ENCODE peak calls at places on chromosomes 2 and 18, in ten cellular contexts. K is hepatocyte, Q is OCI-LY7, J is PC-3, G is GM23338, C is MM.1S, A is HCT116, H is GM23248, B is PC-9, T is SK-N-SH. O is an unnamed sample. For H3K9me2, the result is how much of the 10 kb centered on the place peaks cover.

GRCh38 chr2:172962064-172962463 is 113.6 kb upstream of the MAP3K20 start:
- DNase-seq in K (no peak), Q (no peak), J (no peak), G (no peak), C (no peak), A (no peak), H (no peak), B (no peak), T (no peak), O (no peak)

GRCh38 chr2:9820020-9820973 is 23.0 kb upstream of the TAF1B start:
- DNase-seq in K (no peak), Q (no peak), J (peak), G (peak), C (no peak), A (no peak), H (peak), B (peak), T (no peak), O (peak)

GRCh38 chr18:43279015-43279758 is 1.9 kb upstream of the SYT4 start:
- DNase-seq in K (peak), Q (peak), J (no peak), G (peak), C (no peak), A (no peak), H (peak), B (peak), T (peak), O (peak)

GRCh38 chr18:11871501-11871900 is 20.3 kb downstream of the CHMP1B start:
- DNase-seq in K (no peak), Q (no peak), J (no peak), G (no peak), C (no peak), A (no peak), H (no peak), B (no peak), T (no peak), O (no peak)

GRCh38 chr18:10072659-10073309 is 159.0 kb downstream of the VAPA start:
- DNase-seq in K (no peak), Q (no peak), J (peak), G (no peak), C (no peak), A (no peak), H (peak), B (peak), T (no peak), O (no peak)

GRCh38 chr2:59167514-59167913 is 926.4 kb upstream of the FANCL start:
- DNase-seq in K (no peak), Q (no peak), J (no peak), G (peak), C (no peak), A (no peak), H (no peak), B (peak), T (no peak), O (no peak)

GRCh38 chr2:1115843-1116539 is 165.3 kb downstream of the SNTG2 start:
- DNase-seq in K (no peak), Q (no peak), J (no peak), G (no peak), C (no peak), A (no peak), H (no peak), B (no peak), T (no peak), O (no peak)

GRCh38 chr2:148660999-148661398 is 16.4 kb downstream of the EPC2 start:
- DNase-seq in K (no peak), Q (no peak), J (peak), G (no peak), C (no peak), A (no peak), H (peak), B (no peak), T (no peak), O (no peak)

GRCh38 chr2:228318218-228318617 is 136.7 kb upstream of the SPHKAP start:
- DNase-seq in K (peak), Q (no peak), J (peak), G (peak), C (peak), A (peak), H (peak), B (no peak), T (peak), O (peak)

GRCh38 chr18:45363258-45363657 is 252.0 kb upstream of the SLC14A2 start:
- DNase-seq in K (no peak), Q (no peak), J (no peak), G (no peak), C (no peak), A (no peak), H (no peak), B (no peak), T (no peak), O (no peak)

GRCh38 chr2:37890893-37891495 is 34.1 kb upstream of the RMDN2 start:
- DNase-seq in K (peak), Q (peak), J (peak), G (peak), C (peak), A (peak), H (peak), B (peak), T (peak), O (peak)

GRCh38 chr2:25606892-25607291 is 66.5 kb downstream of the DTNB start:
- DNase-seq in K (peak), Q (peak), J (peak), G (peak), C (peak), A (no peak), H (peak), B (no peak), T (peak), O (peak)

GRCh38 chr2:120780402-120780801 is 44.7 kb downstream of the GLI2 start:
- DNase-seq in K (no peak), Q (no peak), J (no peak), G (no peak), C (no peak), A (no peak), H (no peak), B (no peak), T (peak), O (no peak)

GRCh38 chr18:6997802-6998201 is 119.8 kb downstream of the LAMA1 start:
- DNase-seq in K (no peak), Q (no peak), J (peak), G (no peak), C (no peak), A (no peak), H (peak), B (no peak), T (no peak), O (no peak)

GRCh38 chr2:168371273-168371992 is 84.6 kb upstream of the CERS6 start:
- DNase-seq in K (no peak), Q (peak), J (no peak), G (no peak), C (peak), A (no peak), H (no peak), B (no peak), T (no peak), O (no peak)

GRCh38 chr18:76468345-76469275 is 26.4 kb downstream of the ZNF516 start:
- DNase-seq in K (no peak), Q (no peak), J (no peak), G (no peak), C (no peak), A (no peak), H (no peak), B (no peak), T (no peak), O (no peak)

GRCh38 chr2:215354771-215355695 is 43.2 kb downstream of the ATIC start:
- DNase-seq in K (no peak), Q (no peak), J (no peak), G (no peak), C (no peak), A (no peak), H (peak), B (no peak), T (no peak), O (no peak)

GRCh38 chr18:66872277-66872676 is 268.4 kb upstream of the CDH19 start:
- DNase-seq in K (peak), Q (peak), J (peak), G (peak), C (peak), A (no peak), H (no peak), B (no peak), T (peak), O (peak)

GRCh38 chr2:215931256-215931903 is 82.0 kb downstream of the MREG start:
- DNase-seq in K (peak), Q (peak), J (peak), G (peak), C (peak), A (peak), H (peak), B (peak), T (peak), O (peak)

GRCh38 chr2:95270541-95271081 is 3.6 kb upstream of the PROM2 start:
- DNase-seq in K (no peak), Q (no peak), J (no peak), G (no peak), C (no peak), A (no peak), H (no peak), B (no peak), T (no peak), O (no peak)

GRCh38 chr18:48815182-48815520 is 135.6 kb downstream of the SMAD7 start:
- DNase-seq in K (no peak), Q (no peak), J (no peak), G (no peak), C (no peak), A (no peak), H (no peak), B (no peak), T (no peak), O (no peak)

GRCh38 chr18:57585421-57585820 is 1.1 kb downstream of the FECH start:
- DNase-seq in K (no peak), Q (no peak), J (peak), G (no peak), C (no peak), A (no peak), H (peak), B (no peak), T (peak), O (no peak)

GRCh38 chr18:9454061-9454703 is 21.1 kb upstream of the RALBP1 start:
- DNase-seq in K (no peak), Q (no peak), J (no peak), G (no peak), C (no peak), A (no peak), H (peak), B (no peak), T (no peak), O (no peak)

GRCh38 chr2:144595686-144596073 is 75.8 kb upstream of the ZEB2 start:
- DNase-seq in K (no peak), Q (peak), J (no peak), G (no peak), C (no peak), A (no peak), H (no peak), B (no peak), T (no peak), O (peak)

GRCh38 chr2:240685771-240686371 is 3.2 kb upstream of the AQP12B start:
- DNase-seq in K (peak), Q (no peak), J (no peak), G (peak), C (no peak), A (no peak), H (no peak), B (no peak), T (peak), O (no peak)

GRCh38 chr2:224613543-224614317 is 28.6 kb upstream of the CUL3 start:
- DNase-seq in K (no peak), Q (no peak), J (no peak), G (no peak), C (no peak), A (no peak), H (no peak), B (no peak), T (peak), O (no peak)

GRCh38 chr18:48328473-48329205 is 80.5 kb downstream of the ZBTB7C start:
- DNase-seq in K (peak), Q (no peak), J (peak), G (no peak), C (no peak), A (peak), H (peak), B (no peak), T (no peak), O (no peak)

GRCh38 chr18:7809978-7810377 is 242.9 kb downstream of the PTPRM start:
- DNase-seq in K (no peak), Q (no peak), J (no peak), G (no peak), C (no peak), A (no peak), H (no peak), B (no peak), T (no peak), O (no peak)

GRCh38 chr2:30691948-30692828 is 115.1 kb downstream of the CAPN13 start:
- DNase-seq in K (no peak), Q (no peak), J (peak), G (no peak), C (no peak), A (no peak), H (peak), B (no peak), T (no peak), O (no peak)

GRCh38 chr2:9498210-9498609 is 23.9 kb downstream of the IAH1 start:
- DNase-seq in K (no peak), Q (no peak), J (no peak), G (no peak), C (no peak), A (no peak), H (peak), B (no peak), T (no peak), O (no peak)

GRCh38 chr2:38665854-38666577 is at the start of gene GALM:
- DNase-seq in K (peak), Q (peak), J (peak), G (peak), C (peak), A (peak), H (peak), B (peak), T (peak), O (peak)

DNA sequence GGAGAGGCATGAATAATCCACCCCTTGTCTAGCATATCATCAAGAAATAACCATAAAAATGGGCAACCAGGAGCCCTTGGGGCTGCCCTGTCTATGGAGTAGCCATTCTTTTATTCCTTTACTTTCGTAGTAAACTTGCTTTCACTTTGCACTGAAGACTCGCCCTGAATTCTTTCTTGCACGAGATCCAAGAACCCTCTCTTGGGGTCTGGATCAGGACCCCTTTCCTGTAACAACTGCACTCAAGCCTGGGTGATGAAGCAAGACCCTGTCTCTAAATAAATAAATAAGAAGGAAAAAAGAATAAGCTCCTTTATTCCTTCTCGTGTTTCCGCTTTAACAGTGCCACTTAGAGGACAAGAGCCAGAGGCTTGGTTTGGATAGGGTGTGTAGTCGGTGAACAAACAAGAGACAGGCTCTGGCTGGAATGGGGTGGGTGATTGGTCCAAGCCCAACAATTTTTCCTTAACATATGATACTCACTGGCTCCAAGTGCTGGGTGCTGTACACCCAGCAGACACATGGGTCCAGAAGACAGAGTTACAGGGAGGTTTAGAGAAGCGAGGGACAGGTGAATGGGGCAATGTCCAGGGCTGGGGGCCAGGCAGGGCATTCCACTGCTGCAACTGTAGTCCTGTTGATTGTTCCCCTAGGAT is 77.6 kb downstream of the NCAPH start:
- DNase-seq in K (peak), Q (no peak), J (peak), G (no peak), C (no peak), A (no peak), H (no peak), B (no peak), T (no peak), O (no peak)
- H2AFZ ChIP-seq in K (peak), Q (no peak), J (peak), G (peak), C (peak), A (peak), H (no peak), B (no peak), T (peak), O (no peak)

DNA sequence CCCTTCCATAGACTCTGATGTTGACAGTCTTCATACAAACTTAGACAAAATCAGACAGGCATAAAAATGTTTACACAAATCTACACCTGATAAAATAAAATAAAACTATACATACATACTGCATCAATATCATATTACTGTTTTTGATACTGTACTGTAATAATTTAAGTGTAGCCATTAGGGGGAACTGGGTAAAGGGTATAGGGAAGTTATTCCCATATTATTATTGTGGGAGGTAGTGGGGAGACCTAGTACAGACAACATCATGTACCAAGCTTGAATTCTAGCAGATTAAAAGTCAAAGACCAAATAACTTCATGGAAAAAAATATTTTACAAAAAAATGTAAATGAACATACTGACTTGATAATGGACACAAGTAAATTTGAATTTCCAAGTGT is 43.3 kb downstream of the PUM2 start:
- DNase-seq in K (no peak), Q (no peak), J (no peak), G (no peak), C (no peak), A (no peak), H (no peak), B (no peak), T (no peak), O (no peak)
- H3K9me2 ChIP-seq in K (under half), Q (under half), J (under half), G (under half), C (under half), A (under half), H (under half), B (under half), T (under half), O (under half)

DNA sequence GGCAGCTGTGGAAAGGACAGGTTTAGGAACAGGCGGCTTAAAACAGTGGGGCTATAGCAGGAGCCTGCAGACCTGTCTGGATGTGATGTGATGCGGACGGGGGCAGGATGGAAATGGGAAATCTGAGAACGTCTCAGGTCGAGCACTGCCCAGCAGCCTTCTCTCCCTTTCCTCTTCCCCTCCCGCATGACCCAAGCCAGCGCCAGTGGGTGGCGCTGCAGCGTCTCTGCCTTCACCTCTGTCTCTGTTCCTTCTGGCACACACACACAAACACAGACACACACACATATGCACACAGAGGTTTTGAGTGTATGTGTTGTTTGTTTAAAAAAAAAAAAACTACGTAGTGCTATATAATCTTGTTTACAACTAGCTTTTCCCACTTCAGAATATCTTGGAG is 82.0 kb upstream of the SLC66A3 start:
- DNase-seq in K (peak), Q (peak), J (peak), G (peak), C (no peak), A (peak), H (peak), B (no peak), T (peak), O (peak)
- H2AFZ ChIP-seq in K (peak), Q (peak), J (peak), G (peak), C (no peak), A (peak), H (peak), B (no peak), T (peak), O (no peak)

GRCh38 chr18:78473563-78473962 is 506.1 kb upstream of the SALL3 start:
- DNase-seq in K (no peak), Q (no peak), J (no peak), G (no peak), C (no peak), A (no peak), H (no peak), B (no peak), T (no peak), O (no peak)
- H3K9me2 ChIP-seq in K (under half), Q (under half), J (under half), G (under half), C (under half), A (under half), H (under half), B (under half), T (under half), O (under half)

DNA sequence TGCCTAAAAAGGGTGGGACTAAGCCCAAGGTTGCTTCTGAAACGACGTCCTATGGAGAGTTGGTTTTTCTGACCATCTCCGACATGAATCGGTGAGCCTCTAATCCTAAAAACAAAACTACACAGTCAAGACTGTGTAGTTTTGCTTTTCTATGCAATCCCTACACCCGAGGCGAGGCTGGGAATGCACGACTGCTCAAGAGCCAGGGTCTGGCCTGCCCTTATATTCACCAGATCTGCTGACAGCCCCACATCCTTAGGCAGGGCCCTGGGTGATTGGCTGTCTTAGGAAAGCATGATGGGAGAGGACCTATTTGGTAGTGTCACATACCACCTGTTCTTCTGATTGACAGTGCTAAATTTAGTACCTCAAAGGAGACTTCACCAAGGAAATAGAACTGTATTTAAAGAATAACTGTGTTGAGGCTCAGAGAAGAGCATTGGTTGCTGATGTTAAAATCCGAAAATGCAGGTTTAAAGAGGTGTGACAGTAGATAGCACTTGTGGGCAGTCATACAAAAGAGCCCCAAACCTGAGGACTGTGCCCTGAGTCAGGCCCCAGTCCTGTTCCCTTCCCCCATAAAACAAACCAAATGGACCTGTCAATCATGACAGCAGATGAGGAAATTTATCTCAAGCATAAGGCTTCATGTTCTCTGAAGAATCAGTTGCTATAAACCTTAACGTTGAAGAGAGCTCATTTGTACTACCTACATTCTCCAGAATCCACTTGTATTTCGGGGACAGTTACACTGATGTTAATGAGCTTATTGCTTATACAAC is at the start of gene TTN:
- DNase-seq in K (no peak), Q (no peak), J (no peak), G (no peak), C (no peak), A (no peak), H (no peak), B (no peak), T (no peak), O (no peak)
- H2AFZ ChIP-seq in K (no peak), Q (no peak), J (no peak), G (no peak), C (no peak), A (no peak), H (no peak), B (no peak), T (no peak), O (no peak)

DNA sequence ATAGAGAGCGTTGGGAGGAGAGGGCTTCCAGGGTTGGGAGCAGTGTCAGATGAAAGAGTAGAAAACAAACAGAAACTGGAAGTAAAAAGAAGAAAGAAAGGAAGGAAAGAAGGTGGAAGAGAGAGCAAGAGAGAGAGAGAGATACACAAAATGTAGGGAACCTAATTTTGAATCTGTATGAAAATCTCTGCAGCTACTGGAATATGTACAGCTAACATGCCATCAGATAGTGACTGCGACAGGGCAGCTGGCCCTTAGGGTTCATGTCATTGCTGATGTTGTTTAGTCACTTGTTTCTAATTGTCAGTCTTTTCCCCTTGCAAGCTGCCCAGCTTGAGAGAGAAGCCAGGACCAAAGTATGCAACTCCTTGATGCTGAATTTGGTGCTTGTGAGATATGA is 85.8 kb downstream of the POLE4 start:
- DNase-seq in K (no peak), Q (no peak), J (no peak), G (no peak), C (no peak), A (no peak), H (no peak), B (no peak), T (peak), O (no peak)
- H3K9me2 ChIP-seq in K (under half), Q (under half), J (under half), G (under half), C (under half), A (under half), H (under half), B (under half), T (under half), O (under half)

GRCh38 chr2:151410485-151410833 is 757 bp downstream of the RIF1 start:
- DNase-seq in K (peak), Q (peak), J (peak), G (peak), C (peak), A (no peak), H (peak), B (no peak), T (peak), O (peak)
- H2AFZ ChIP-seq in K (peak), Q (peak), J (peak), G (no peak), C (peak), A (no peak), H (peak), B (peak), T (peak), O (peak)

GRCh38 chr18:39232937-39233336 is 1667.3 kb upstream of the CELF4 start:
- DNase-seq in K (no peak), Q (no peak), J (no peak), G (no peak), C (no peak), A (no peak), H (no peak), B (no peak), T (no peak), O (no peak)
- H3K9me2 ChIP-seq in K (under half), Q (under half), J (under half), G (under half), C (under half), A (under half), H (under half), B (under half), T (under half), O (under half)

O was measured in Karpas-422.